ENCODE peak calls at places on chromosomes 6 and 20, in seven cellular contexts. U is HepG2, M is H1, O is HCT116, G is K562, J is SK-N-SH, A is GM12878. I is an unnamed sample.

GRCh38 chr6:2765896-2766766 is 938 bp downstream of the WRNIP1 start:
- DNase-seq in G (peak; percentile 68), U (no peak), J (peak; percentile 83), M (no peak), O (no peak), A (no peak), I (peak; percentile 53)

GRCh38 chr20:13549451-13549850 is 89.3 kb downstream of the TASP1 start:
- DNase-seq in M (no peak), G (no peak), U (no peak), J (no peak), A (no peak), O (no peak), I (no peak)

GRCh38 chr6:117739869-117740268 is 64.6 kb downstream of the NUS1 start:
- DNase-seq in G (no peak), J (no peak), A (no peak), O (no peak), M (peak; percentile 44), U (no peak), I (no peak)

GRCh38 chr6:154403803-154404202 is 47.2 kb upstream of the IPCEF1 start:
- DNase-seq in A (no peak), O (no peak), G (no peak), U (no peak), J (peak; percentile 25), M (no peak), I (no peak)

GRCh38 chr6:112054001-112054400 is at the start of gene CCN6:
- DNase-seq in O (no peak), G (no peak), J (no peak), A (no peak), M (no peak), U (no peak), I (no peak)

GRCh38 chr6:166490671-166491500 is 95.6 kb downstream of the RAMACL start:
- DNase-seq in J (peak; percentile 84), O (no peak), G (no peak), U (no peak), M (no peak), A (no peak), I (no peak)

GRCh38 chr6:56255370-56255769 is 8.0 kb upstream of the COL21A1 start:
- DNase-seq in G (no peak), O (no peak), M (no peak), U (no peak), A (no peak), J (no peak), I (no peak)

GRCh38 chr6:54085526-54085925 is 25.7 kb upstream of the MLIP start:
- DNase-seq in G (no peak), J (no peak), M (no peak), A (no peak), O (no peak), U (no peak), I (no peak)

GRCh38 chr6:111922454-111923297 is 49.4 kb upstream of the FYN start:
- DNase-seq in M (no peak), U (no peak), J (no peak), O (no peak), G (no peak), A (no peak), I (no peak)

GRCh38 chr6:4313044-4313686 is 177.8 kb upstream of the ECI2 start:
- DNase-seq in U (no peak), A (no peak), M (no peak), G (no peak), J (no peak), O (peak; percentile 49), I (peak; percentile 69)

GRCh38 chr6:111865909-111866546 is 7.2 kb downstream of the FYN start:
- DNase-seq in U (no peak), O (no peak), J (no peak), G (no peak), A (no peak), M (no peak), I (no peak)

GRCh38 chr6:99241905-99242534 is 107.5 kb downstream of the FAXC start:
- DNase-seq in G (peak; percentile 16), J (peak; percentile 19), M (peak; percentile 61), O (peak; percentile 38), A (no peak), U (peak; percentile 1), I (peak; percentile 72)

GRCh38 chr20:23135449-23136447 is 49.6 kb upstream of the CD93 start:
- DNase-seq in M (no peak), G (no peak), O (no peak), U (no peak), A (no peak), J (no peak), I (no peak)

GRCh38 chr6:42100029-42100901 is 42.2 kb downstream of the C6orf132 start:
- DNase-seq in G (peak; percentile 65), M (no peak), J (no peak), O (no peak), U (peak; percentile 76), A (no peak), I (no peak)

GRCh38 chr6:17334265-17334664 is 53.1 kb downstream of the RBM24 start:
- DNase-seq in M (no peak), O (no peak), J (no peak), G (no peak), A (no peak), U (no peak), I (no peak)

GRCh38 chr20:31860431-31861345 is 9.6 kb downstream of the DUSP15 start:
- DNase-seq in A (no peak), J (no peak), G (no peak), U (no peak), O (no peak), M (peak; percentile 71), I (peak; percentile 87)

GRCh38 chr20:50730765-50731054 is 670 bp upstream of the PARD6B start:
- DNase-seq in J (no peak), U (no peak), O (no peak), G (no peak), A (no peak), M (no peak), I (no peak)

GRCh38 chr6:113010590-113010989 is 663.5 kb downstream of the RFPL4B start:
- DNase-seq in M (no peak), G (no peak), J (no peak), O (no peak), A (no peak), U (no peak), I (no peak)

GRCh38 chr20:53919886-53920285 is 150.5 kb downstream of the BCAS1 start:
- DNase-seq in G (no peak), O (no peak), M (no peak), U (no peak), J (no peak), A (no peak), I (no peak)

GRCh38 chr20:50378170-50379000 is 131.8 kb upstream of the PTPN1 start:
- DNase-seq in M (no peak), G (no peak), U (no peak), A (no peak), J (no peak), O (no peak), I (peak; percentile 51)

GRCh38 chr20:61426361-61426760 is 174.3 kb downstream of the CDH4 start:
- DNase-seq in M (no peak), A (no peak), G (no peak), O (no peak), U (no peak), J (no peak), I (no peak)

GRCh38 chr6:146582857-146583256 is 15.9 kb upstream of the ADGB start:
- DNase-seq in G (no peak), U (no peak), A (no peak), O (no peak), J (no peak), M (no peak), I (no peak)

GRCh38 chr20:18032977-18033892 is 24.5 kb downstream of the OVOL2 start:
- DNase-seq in U (peak; percentile 89), A (no peak), O (no peak), M (no peak), G (no peak), J (no peak), I (no peak)

GRCh38 chr20:5041433-5041832 is 40.1 kb upstream of the SLC23A2 start:
- DNase-seq in J (no peak), G (no peak), A (no peak), U (no peak), M (no peak), O (no peak), I (no peak)

GRCh38 chr20:17605131-17605660 is 35.3 kb downstream of the DSTN start:
- DNase-seq in G (no peak), U (peak; percentile 80), O (no peak), J (no peak), A (no peak), M (no peak), I (no peak)

GRCh38 chr20:43751167-43752050 is 24.6 kb upstream of the GTSF1L start:
- DNase-seq in J (no peak), A (peak; percentile 99), O (no peak), G (no peak), M (no peak), U (no peak), I (no peak)

GRCh38 chr6:45650527-45651135 is 272.9 kb upstream of the SUPT3H start:
- DNase-seq in U (no peak), M (no peak), A (no peak), J (no peak), G (no peak), O (peak; percentile 16), I (no peak)

GRCh38 chr6:144931172-144932035 is 646.3 kb downstream of the UTRN start:
- DNase-seq in O (no peak), J (peak; percentile 12), G (peak; percentile 11), A (no peak), M (peak; percentile 56), U (peak; percentile 27), I (peak; percentile 72)

GRCh38 chr20:19427913-19428800 is 215.7 kb downstream of the SLC24A3 start:
- DNase-seq in M (peak; percentile 23), G (no peak), J (no peak), U (no peak), A (no peak), O (no peak), I (no peak)

DNA sequence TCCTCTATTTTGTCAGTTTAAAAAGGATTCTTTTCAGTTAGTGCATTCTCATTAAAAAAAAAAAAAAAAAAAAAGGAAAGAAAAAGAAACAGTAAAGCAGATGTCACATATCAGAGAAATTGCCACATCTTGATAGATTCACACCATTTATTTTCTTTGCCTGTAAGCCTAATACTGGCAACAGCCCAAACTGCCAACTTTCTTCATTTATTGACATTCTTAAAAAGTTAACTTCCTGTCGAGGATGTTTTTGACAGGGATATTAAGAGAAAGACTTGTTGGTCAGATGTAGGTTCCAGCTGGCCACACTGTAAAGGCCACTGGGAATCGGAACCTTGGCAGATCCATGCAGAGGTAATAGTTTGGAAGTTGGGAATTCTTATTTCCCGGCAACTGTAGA is 332.6 kb downstream of the NRN1 start:
- DNase-seq in G (no peak), U (no peak), J (no peak), A (no peak), O (no peak), M (no peak), I (no peak)
- TF ChIP-seq JUND in G (no peak), U (no peak), J (no peak), A (no peak), O (no peak), M (no peak), I (no peak)

GRCh38 chr6:21965029-21965428 is 331.8 kb downstream of the PRL start:
- DNase-seq in M (no peak), J (no peak), O (no peak), G (no peak), A (no peak), U (no peak), I (no peak)
- TF ChIP-seq JUND in M (no peak), J (no peak), O (no peak), G (no peak), A (no peak), U (no peak), I (no peak)

GRCh38 chr6:163712569-163712966 is 298.1 kb downstream of the QKI start:
- DNase-seq in O (no peak), A (no peak), J (no peak), M (no peak), U (no peak), G (no peak), I (no peak)
- TF ChIP-seq JUND in O (no peak), A (no peak), J (no peak), M (no peak), U (no peak), G (no peak), I (no peak)

GRCh38 chr6:109922851-109923250 is 55.3 kb upstream of the GPR6 start:
- DNase-seq in M (no peak), A (no peak), O (no peak), U (no peak), G (no peak), J (no peak), I (no peak)
- TF ChIP-seq JUND in M (no peak), A (no peak), O (no peak), U (no peak), G (no peak), J (no peak), I (no peak)

I was measured in T47D.